ENCODE peak calls at places on chromosomes 3 and 15, in ten cellular contexts. D, F, U, J, M, H, N, S, Q and R are unnamed samples.

GRCh38 chr3:194139977-194140351 is 4.0 kb downstream of the HES1 start:
- DNase-seq in M (no peak), S (no peak), H (no peak), D (no peak), Q (no peak), F (no peak), J (no peak), U (no peak), N (no peak), R (no peak)

GRCh38 chr15:56946150-56946549 is 27.7 kb downstream of the TCF12 start:
- DNase-seq in J (no peak), U (no peak), S (no peak), Q (no peak), F (no peak), D (no peak), H (no peak), M (no peak), N (no peak), R (no peak)

GRCh38 chr3:192207239-192207638 is 520.1 kb downstream of the FGF12 start:
- DNase-seq in D (peak; percentile 1), N (no peak), H (no peak), F (no peak), Q (no peak), U (no peak), S (no peak), M (no peak), J (no peak), R (no peak)

GRCh38 chr3:155035553-155035952 is 44.6 kb upstream of the MME start:
- DNase-seq in J (no peak), S (no peak), H (no peak), Q (no peak), M (no peak), N (no peak), D (no peak), U (no peak), F (no peak), R (no peak)

GRCh38 chr3:154904328-154904727 is 175.8 kb upstream of the MME start:
- DNase-seq in H (no peak), D (peak; percentile 64), M (peak; percentile 3), Q (no peak), U (peak; percentile 11), F (no peak), J (no peak), S (no peak), N (no peak), R (peak; percentile 33)

GRCh38 chr3:141523615-141524375 is 37.0 kb downstream of the RASA2 start:
- DNase-seq in S (no peak), Q (no peak), M (no peak), N (no peak), F (no peak), J (no peak), U (no peak), H (no peak), D (no peak), R (no peak)

GRCh38 chr3:36894924-36895323 is 49.9 kb downstream of the TRANK1 start:
- DNase-seq in N (no peak), F (no peak), D (no peak), S (no peak), H (no peak), Q (no peak), J (no peak), U (no peak), M (no peak), R (no peak)

GRCh38 chr3:18011387-18011786 is 269.0 kb upstream of the TBC1D5 start:
- DNase-seq in S (no peak), H (no peak), N (no peak), J (no peak), Q (no peak), M (no peak), F (no peak), U (no peak), D (no peak), R (no peak)

GRCh38 chr3:12025584-12025983 is 21.4 kb downstream of the SYN2 start:
- DNase-seq in S (no peak), U (no peak), M (no peak), N (no peak), Q (no peak), H (no peak), F (no peak), J (no peak), D (no peak), R (no peak)

GRCh38 chr3:185858502-185859225 is 33.8 kb upstream of the IGF2BP2 start:
- DNase-seq in J (no peak), F (no peak), U (no peak), M (no peak), H (no peak), S (no peak), N (no peak), D (no peak), Q (no peak), R (no peak)

GRCh38 chr15:40420793-40421192 is 15.2 kb downstream of the IVD start:
- DNase-seq in S (no peak), J (peak; percentile 89), Q (no peak), H (no peak), F (no peak), N (no peak), U (no peak), M (no peak), D (no peak), R (peak; percentile 29)

GRCh38 chr3:72088486-72089025 is 303.6 kb upstream of the PROK2 start:
- DNase-seq in J (no peak), Q (no peak), D (no peak), U (peak; percentile 11), M (no peak), H (no peak), N (no peak), F (no peak), S (peak; percentile 19), R (no peak)

GRCh38 chr3:31880482-31881078 is 100.5 kb downstream of the OSBPL10 start:
- DNase-seq in D (no peak), M (no peak), U (no peak), J (no peak), H (no peak), N (no peak), Q (no peak), S (no peak), F (no peak), R (no peak)

GRCh38 chr3:172591876-172592771 is 68.9 kb upstream of the TNFSF10 start:
- DNase-seq in M (no peak), S (no peak), D (no peak), N (peak; percentile 66), J (no peak), H (peak; percentile 70), U (no peak), F (peak; percentile 56), Q (no peak), R (no peak)

GRCh38 chr3:65265942-65266341 is 578.1 kb upstream of the ADAMTS9 start:
- DNase-seq in Q (no peak), N (no peak), U (no peak), M (no peak), J (no peak), F (no peak), H (no peak), D (no peak), S (no peak), R (no peak)

GRCh38 chr15:69402816-69403215 is 11.3 kb upstream of the KIF23 start:
- DNase-seq in M (no peak), D (no peak), J (no peak), F (no peak), S (no peak), H (no peak), Q (no peak), N (no peak), U (no peak), R (no peak)

GRCh38 chr3:123883656-123884257 is 375 bp downstream of the MYLK start:
- DNase-seq in N (no peak), U (peak; percentile 16), S (no peak), J (peak; percentile 33), H (no peak), F (no peak), M (peak; percentile 36), D (peak; percentile 10), Q (no peak), R (no peak)

GRCh38 chr3:6771171-6771570 is 89.7 kb upstream of the GRM7 start:
- DNase-seq in M (no peak), J (no peak), U (no peak), H (no peak), S (no peak), Q (no peak), D (no peak), F (no peak), N (no peak), R (no peak)

GRCh38 chr3:101809178-101810022 is 30.4 kb downstream of the NXPE3 start:
- DNase-seq in D (peak; percentile 52), H (no peak), Q (peak; percentile 15), J (peak; percentile 31), S (peak; percentile 44), U (peak; percentile 57), M (peak; percentile 28), N (no peak), F (peak; percentile 55), R (peak; percentile 28)

GRCh38 chr3:184816654-184817053 is 4.7 kb downstream of the VPS8 start:
- DNase-seq in F (no peak), M (no peak), D (peak; percentile 13), J (no peak), S (no peak), N (no peak), U (no peak), H (no peak), Q (no peak), R (no peak)

GRCh38 chr3:52210037-52210436 is 12.1 kb downstream of the ALAS1 start:
- DNase-seq in H (no peak), S (no peak), N (no peak), U (no peak), J (no peak), Q (no peak), D (no peak), M (no peak), F (no peak), R (no peak)

GRCh38 chr3:64462203-64463120 is 225.3 kb downstream of the ADAMTS9 start:
- DNase-seq in N (no peak), H (no peak), M (no peak), D (peak; percentile 88), S (no peak), J (no peak), U (no peak), F (no peak), Q (no peak), R (no peak)